ENCODE peak calls at places on chromosome X, in five cellular contexts. One of them, this sample, is unnamed.
A peak's percentile ranks its signal among the peaks of the same experiment; 100 is the strongest.

GRCh38 chrX:33190016-33190415 is 21.3 kb downstream of the DMD start:
- DNase-seq in endothelial cell of umbilical vein: peak; percentile 55
- DNase-seq in colonic mucosa: no peak
- DNase-seq in HepG2: no peak
- DNase-seq in CD8-positive, alpha-beta memory T cell: no peak
- DNase-seq in this sample: no peak

GRCh38 chrX:38798956-38799355 is 2.3 kb upstream of the MID1IP1 start:
- DNase-seq in HepG2: no peak
- DNase-seq in colonic mucosa: no peak
- DNase-seq in endothelial cell of umbilical vein: peak; percentile 22
- DNase-seq in CD8-positive, alpha-beta memory T cell: no peak
- DNase-seq in this sample: peak; percentile 3

GRCh38 chrX:67544871-67545771 is 1.3 kb downstream of the AR start:
- DNase-seq in HepG2: no peak
- DNase-seq in colonic mucosa: no peak
- DNase-seq in endothelial cell of umbilical vein: peak; percentile 57
- DNase-seq in CD8-positive, alpha-beta memory T cell: no peak
- DNase-seq in this sample: peak; percentile 22

GRCh38 chrX:108584617-108585211 is 145.1 kb downstream of the COL4A5 start:
- DNase-seq in endothelial cell of umbilical vein: peak; percentile 7
- DNase-seq in colonic mucosa: no peak
- DNase-seq in HepG2: no peak
- DNase-seq in CD8-positive, alpha-beta memory T cell: no peak
- DNase-seq in this sample: no peak

GRCh38 chrX:41164469-41164868 is 79.2 kb downstream of the USP9X start:
- DNase-seq in colonic mucosa: peak; percentile 32
- DNase-seq in CD8-positive, alpha-beta memory T cell: no peak
- DNase-seq in HepG2: no peak
- DNase-seq in endothelial cell of umbilical vein: no peak
- DNase-seq in this sample: no peak

GRCh38 chrX:11351375-11352295 is 58.4 kb downstream of the AMELX start:
- DNase-seq in endothelial cell of umbilical vein: no peak
- DNase-seq in CD8-positive, alpha-beta memory T cell: no peak
- DNase-seq in colonic mucosa: peak; percentile 27
- DNase-seq in HepG2: no peak
- DNase-seq in this sample: peak; percentile 36

GRCh38 chrX:101415180-101416130 is 7.4 kb downstream of the HNRNPH2 start:
- DNase-seq in HepG2: peak; percentile 14
- DNase-seq in CD8-positive, alpha-beta memory T cell: peak; percentile 61
- DNase-seq in endothelial cell of umbilical vein: peak; percentile 78
- DNase-seq in colonic mucosa: peak; percentile 49
- DNase-seq in this sample: no peak

GRCh38 chrX:119155416-119156035 is 27.9 kb upstream of the KIAA1210 start:
- DNase-seq in HepG2: no peak
- DNase-seq in endothelial cell of umbilical vein: peak; percentile 1
- DNase-seq in CD8-positive, alpha-beta memory T cell: no peak
- DNase-seq in colonic mucosa: peak; percentile 31
- DNase-seq in this sample: peak; percentile 87

GRCh38 chrX:49053223-49054072 is 5.4 kb upstream of the CCDC120 start:
- DNase-seq in endothelial cell of umbilical vein: peak; percentile 67
- DNase-seq in CD8-positive, alpha-beta memory T cell: peak; percentile 50
- DNase-seq in HepG2: peak; percentile 45
- DNase-seq in colonic mucosa: no peak
- DNase-seq in this sample: peak; percentile 65

GRCh38 chrX:132094169-132094568 is 33.7 kb downstream of the FRMD7 start:
- DNase-seq in CD8-positive, alpha-beta memory T cell: no peak
- DNase-seq in HepG2: no peak
- DNase-seq in colonic mucosa: no peak
- DNase-seq in endothelial cell of umbilical vein: no peak
- DNase-seq in this sample: peak; percentile 76

GRCh38 chrX:130834149-130834548 is 68.9 kb downstream of the ENOX2 start:
- DNase-seq in colonic mucosa: no peak
- DNase-seq in CD8-positive, alpha-beta memory T cell: no peak
- DNase-seq in endothelial cell of umbilical vein: peak; percentile 1
- DNase-seq in HepG2: no peak
- DNase-seq in this sample: no peak

GRCh38 chrX:115616943-115617563 is 56.1 kb downstream of the PLS3 start:
- DNase-seq in endothelial cell of umbilical vein: peak; percentile 49
- DNase-seq in HepG2: no peak
- DNase-seq in CD8-positive, alpha-beta memory T cell: no peak
- DNase-seq in colonic mucosa: no peak
- DNase-seq in this sample: peak; percentile 54

GRCh38 chrX:131729295-131729694 is 185.4 kb downstream of the OR13H1 start:
- DNase-seq in colonic mucosa: peak; percentile 89
- DNase-seq in HepG2: no peak
- DNase-seq in endothelial cell of umbilical vein: no peak
- DNase-seq in CD8-positive, alpha-beta memory T cell: peak; percentile 81
- DNase-seq in this sample: no peak

GRCh38 chrX:112147206-112147605 is 64.6 kb upstream of the TRPC5 start:
- DNase-seq in CD8-positive, alpha-beta memory T cell: no peak
- DNase-seq in HepG2: no peak
- DNase-seq in endothelial cell of umbilical vein: no peak
- DNase-seq in colonic mucosa: no peak
- DNase-seq in this sample: no peak

GRCh38 chrX:8726031-8726652 is 5.8 kb downstream of the ANOS1 start:
- DNase-seq in CD8-positive, alpha-beta memory T cell: no peak
- DNase-seq in endothelial cell of umbilical vein: peak; percentile 45
- DNase-seq in colonic mucosa: no peak
- DNase-seq in HepG2: no peak
- DNase-seq in this sample: peak; percentile 8

GRCh38 chrX:136589966-136590365 is 58.0 kb downstream of the VGLL1 start:
- DNase-seq in endothelial cell of umbilical vein: no peak
- DNase-seq in CD8-positive, alpha-beta memory T cell: no peak
- DNase-seq in colonic mucosa: no peak
- DNase-seq in HepG2: no peak
- DNase-seq in this sample: no peak

GRCh38 chrX:149453030-149453429 is 52.1 kb downstream of the IDS start:
- DNase-seq in HepG2: no peak
- DNase-seq in endothelial cell of umbilical vein: peak; percentile 19
- DNase-seq in colonic mucosa: no peak
- DNase-seq in CD8-positive, alpha-beta memory T cell: no peak
- DNase-seq in this sample: peak; percentile 54

GRCh38 chrX:67619253-67619652 is 75.4 kb downstream of the AR start:
- DNase-seq in HepG2: no peak
- DNase-seq in endothelial cell of umbilical vein: peak; percentile 66
- DNase-seq in colonic mucosa: no peak
- DNase-seq in CD8-positive, alpha-beta memory T cell: no peak
- DNase-seq in this sample: peak; percentile 9

GRCh38 chrX:131058136-131058868 is at the start of gene ARHGAP36:
- DNase-seq in colonic mucosa: no peak
- DNase-seq in HepG2: no peak
- DNase-seq in CD8-positive, alpha-beta memory T cell: no peak
- DNase-seq in endothelial cell of umbilical vein: no peak
- DNase-seq in this sample: no peak

GRCh38 chrX:14864626-14865025 is 8.2 kb downstream of the FANCB start:
- DNase-seq in endothelial cell of umbilical vein: no peak
- DNase-seq in HepG2: no peak
- DNase-seq in colonic mucosa: no peak
- DNase-seq in CD8-positive, alpha-beta memory T cell: no peak
- DNase-seq in this sample: no peak

GRCh38 chrX:45745479-45745878 is 544.8 kb upstream of the DIPK2B start:
- DNase-seq in CD8-positive, alpha-beta memory T cell: no peak
- DNase-seq in HepG2: no peak
- DNase-seq in colonic mucosa: no peak
- DNase-seq in endothelial cell of umbilical vein: no peak
- DNase-seq in this sample: no peak

GRCh38 chrX:38987135-38987780 is 186.0 kb downstream of the MID1IP1 start:
- DNase-seq in CD8-positive, alpha-beta memory T cell: no peak
- DNase-seq in colonic mucosa: peak; percentile 32
- DNase-seq in endothelial cell of umbilical vein: no peak
- DNase-seq in HepG2: no peak
- DNase-seq in this sample: no peak

DNA sequence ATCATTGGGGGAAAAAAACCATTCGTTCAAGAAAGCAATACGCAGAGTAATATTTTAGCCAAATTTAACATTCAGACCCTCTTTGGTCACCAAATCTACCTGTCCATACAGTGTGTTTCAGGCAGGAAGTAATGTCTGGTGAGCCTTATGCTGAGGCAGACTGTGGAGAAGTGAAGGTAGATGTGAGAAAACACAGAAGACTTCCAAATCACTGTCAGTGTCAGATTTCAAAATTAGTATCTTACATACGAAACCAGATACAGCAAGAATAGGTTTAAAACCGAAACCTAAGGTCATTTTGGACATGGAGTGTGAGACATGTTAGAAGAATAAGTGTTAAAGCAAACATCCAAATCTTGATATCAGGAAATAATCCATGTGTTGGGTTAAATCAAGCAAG is 664.5 kb upstream of the HTR2C start:
- DNase-seq in CD8-positive, alpha-beta memory T cell: no peak
- DNase-seq in colonic mucosa: no peak
- DNase-seq in HepG2: no peak
- DNase-seq in endothelial cell of umbilical vein: no peak
- DNase-seq in this sample: no peak
- H3K4me3 ChIP-seq in CD8-positive, alpha-beta memory T cell: no peak overlapping the region
- H3K4me3 ChIP-seq in colonic mucosa: no peak overlapping the region
- H3K4me3 ChIP-seq in HepG2: no peak overlapping the region
- H3K4me3 ChIP-seq in endothelial cell of umbilical vein: no peak overlapping the region
- H3K4me3 ChIP-seq in this sample: no peak overlapping the region

DNA sequence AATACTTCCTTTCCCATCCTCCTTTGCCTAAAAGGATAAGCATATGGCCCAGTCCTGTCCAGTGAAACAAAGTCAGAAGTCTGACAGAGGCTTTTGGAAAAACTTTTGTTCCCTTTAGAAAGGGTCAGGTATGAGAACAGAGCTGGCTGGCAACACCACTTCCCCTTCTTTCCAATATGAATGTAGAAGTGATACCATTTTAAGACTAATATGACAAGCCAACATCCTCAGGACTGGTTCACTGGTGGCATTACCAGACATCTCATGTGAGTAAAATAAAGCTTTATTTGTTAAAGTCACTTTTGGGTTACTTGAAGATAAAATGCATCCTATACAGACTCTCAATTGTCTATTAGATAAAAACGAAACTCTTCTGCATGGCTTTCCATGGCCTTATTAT is 83.6 kb upstream of the PTCHD1 start:
- DNase-seq in endothelial cell of umbilical vein: no peak
- DNase-seq in colonic mucosa: no peak
- DNase-seq in CD8-positive, alpha-beta memory T cell: no peak
- DNase-seq in HepG2: no peak
- DNase-seq in this sample: no peak
- H3K9me3 ChIP-seq in endothelial cell of umbilical vein: no peaks in the 10 kb centered on the region
- H3K9me3 ChIP-seq in colonic mucosa: no peaks in the 10 kb centered on the region
- H3K9me3 ChIP-seq in CD8-positive, alpha-beta memory T cell: no peaks in the 10 kb centered on the region
- H3K9me3 ChIP-seq in HepG2: no peaks in the 10 kb centered on the region
- H3K9me3 ChIP-seq in this sample: no peaks in the 10 kb centered on the region

GRCh38 chrX:20715176-20715575 is 448.5 kb upstream of the RPS6KA3 start:
- DNase-seq in HepG2: no peak
- DNase-seq in endothelial cell of umbilical vein: no peak
- DNase-seq in CD8-positive, alpha-beta memory T cell: no peak
- DNase-seq in colonic mucosa: no peak
- DNase-seq in this sample: no peak

GRCh38 chrX:20712811-20713210 is 446.1 kb upstream of the RPS6KA3 start:
- DNase-seq in HepG2: no peak
- DNase-seq in endothelial cell of umbilical vein: no peak
- DNase-seq in colonic mucosa: no peak
- DNase-seq in CD8-positive, alpha-beta memory T cell: no peak
- DNase-seq in this sample: no peak

DNA sequence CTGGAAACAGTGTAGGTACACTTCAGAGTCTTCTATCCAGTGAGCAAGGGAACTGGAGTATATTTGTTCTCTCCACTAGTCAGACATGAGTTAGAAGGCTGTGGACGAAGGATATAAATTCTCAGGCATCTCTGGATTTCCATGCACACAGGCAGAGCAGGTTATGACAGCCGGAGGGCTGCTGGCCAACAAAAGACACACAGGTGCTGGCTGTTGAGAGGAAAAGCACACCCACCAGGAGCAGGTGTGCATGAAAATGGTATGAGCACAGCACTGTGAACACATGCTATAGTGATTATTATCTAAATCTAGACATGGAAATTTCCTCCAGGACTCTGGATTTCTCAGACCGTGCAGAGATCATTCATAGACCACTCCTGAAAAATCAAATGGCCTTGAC is 444.7 kb upstream of the RPS6KA3 start:
- DNase-seq in endothelial cell of umbilical vein: no peak
- DNase-seq in colonic mucosa: no peak
- DNase-seq in CD8-positive, alpha-beta memory T cell: no peak
- DNase-seq in HepG2: no peak
- DNase-seq in this sample: no peak
- H3K27me3 ChIP-seq in endothelial cell of umbilical vein: no peaks in the 10 kb centered on the region
- H3K27me3 ChIP-seq in colonic mucosa: no peaks in the 10 kb centered on the region
- H3K27me3 ChIP-seq in CD8-positive, alpha-beta memory T cell: no peaks in the 10 kb centered on the region
- H3K27me3 ChIP-seq in HepG2: no peaks in the 10 kb centered on the region
- H3K27me3 ChIP-seq in this sample: no peaks in the 10 kb centered on the region

GRCh38 chrX:21944136-21944615 is 3.7 kb downstream of the SMS start:
- DNase-seq in endothelial cell of umbilical vein: no peak
- DNase-seq in HepG2: no peak
- DNase-seq in CD8-positive, alpha-beta memory T cell: no peak
- DNase-seq in colonic mucosa: no peak
- DNase-seq in this sample: peak; percentile 43

GRCh38 chrX:21947671-21948070 is 7.2 kb downstream of the SMS start:
- DNase-seq in colonic mucosa: no peak
- DNase-seq in HepG2: no peak
- DNase-seq in endothelial cell of umbilical vein: peak; percentile 76
- DNase-seq in CD8-positive, alpha-beta memory T cell: no peak
- DNase-seq in this sample: no peak

GRCh38 chrX:21949689-21950088 is 9.2 kb downstream of the SMS start:
- DNase-seq in colonic mucosa: no peak
- DNase-seq in endothelial cell of umbilical vein: no peak
- DNase-seq in HepG2: no peak
- DNase-seq in CD8-positive, alpha-beta memory T cell: no peak
- DNase-seq in this sample: no peak

GRCh38 chrX:21948897-21949578 is 8.5 kb downstream of the SMS start:
- DNase-seq in CD8-positive, alpha-beta memory T cell: no peak
- DNase-seq in HepG2: no peak
- DNase-seq in endothelial cell of umbilical vein: no peak
- DNase-seq in colonic mucosa: no peak
- DNase-seq in this sample: no peak

DNA sequence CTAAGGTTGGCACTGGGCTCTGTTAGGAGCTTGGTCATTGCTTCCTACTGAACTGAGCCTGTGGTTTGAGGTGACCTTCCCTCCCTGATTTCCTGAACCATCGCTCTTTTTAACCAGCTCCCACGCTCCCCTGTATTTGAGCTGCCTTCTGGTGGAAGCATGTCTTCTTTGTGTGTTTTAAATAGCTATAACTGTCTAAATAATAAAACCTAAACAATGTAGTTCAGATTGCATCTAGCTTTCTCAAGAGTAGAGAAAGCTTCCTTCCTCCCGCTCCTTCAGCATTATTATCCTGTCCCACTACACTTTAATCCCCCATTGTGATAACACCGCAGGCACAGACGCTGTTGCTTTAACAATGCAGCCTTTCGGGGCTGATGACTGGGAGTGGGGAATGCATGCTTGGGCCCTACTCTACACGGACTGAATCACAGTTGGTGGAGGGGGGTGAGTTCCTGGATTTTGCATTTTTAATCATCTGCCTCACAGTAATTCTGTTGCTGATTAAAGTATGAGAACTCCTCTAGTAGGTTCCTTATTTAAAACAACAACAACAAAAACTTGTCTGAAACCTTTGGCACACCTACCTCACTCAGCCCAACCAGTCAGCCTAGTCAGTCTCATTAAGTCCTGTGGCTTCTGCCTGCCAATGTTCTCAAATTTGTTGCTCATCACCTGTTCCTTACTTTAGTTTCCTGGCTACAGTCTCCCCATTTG is 6.6 kb downstream of the SMS start:
- DNase-seq in CD8-positive, alpha-beta memory T cell: no peak
- DNase-seq in HepG2: no peak
- DNase-seq in colonic mucosa: no peak
- DNase-seq in endothelial cell of umbilical vein: peak; percentile 83
- DNase-seq in this sample: peak; percentile 30
- H3K4me3 ChIP-seq in CD8-positive, alpha-beta memory T cell: no peak overlapping the region
- H3K4me3 ChIP-seq in HepG2: no peak overlapping the region
- H3K4me3 ChIP-seq in colonic mucosa: no peak overlapping the region
- H3K4me3 ChIP-seq in endothelial cell of umbilical vein: peak overlapping the region; percentile 32
- H3K4me3 ChIP-seq in this sample: no peak overlapping the region